ENCODE peak calls at places on chromosomes 4 and X, in six cellular contexts. Y, G, Z, C, W and F are unnamed samples.

GRCh38 chr4:140095694-140096482 is 58.1 kb downstream of the MAML3 start:
- DNase-seq in Y (peak), C (peak), Z (no peak), W (peak), G (peak), F (peak)

GRCh38 chr4:7774301-7775019 is 165.2 kb downstream of the AFAP1 start:
- DNase-seq in G (no peak), Z (no peak), Y (no peak), W (no peak), C (no peak), F (no peak)

GRCh38 chr4:114093221-114093715 is 113.8 kb upstream of the ARSJ start:
- DNase-seq in G (no peak), W (no peak), Z (no peak), Y (no peak), C (no peak), F (no peak)

GRCh38 chr4:159649237-159649636 is 546.4 kb downstream of the RAPGEF2 start:
- DNase-seq in W (no peak), G (no peak), Y (no peak), C (no peak), Z (no peak), F (no peak)

GRCh38 chr4:11914406-11914805 is 485.7 kb upstream of the HS3ST1 start:
- DNase-seq in C (no peak), G (no peak), Y (no peak), Z (peak), W (no peak), F (no peak)

GRCh38 chr4:4667643-4668081 is 125.8 kb upstream of the STX18 start:
- DNase-seq in C (no peak), W (no peak), Z (peak), G (no peak), Y (no peak), F (no peak)

GRCh38 chrX:19168609-19169008 is 46.3 kb upstream of the ADGRG2 start:
- DNase-seq in C (no peak), G (no peak), Z (no peak), Y (no peak), W (no peak), F (no peak)

GRCh38 chr4:184751585-184751956 is 17.7 kb upstream of the CENPU start:
- DNase-seq in Y (no peak), W (no peak), C (no peak), Z (no peak), G (no peak), F (no peak)

GRCh38 chr4:138734746-138735145 is 280.8 kb upstream of the NOCT start:
- DNase-seq in G (peak), W (no peak), C (no peak), Y (no peak), Z (no peak), F (peak)

GRCh38 chr4:65316534-65316933 is 353.8 kb downstream of the EPHA5 start:
- DNase-seq in W (no peak), Z (no peak), Y (no peak), G (no peak), C (no peak), F (no peak)

GRCh38 chr4:152946460-152946859 is 10.3 kb downstream of the FHDC1 start:
- DNase-seq in W (no peak), G (no peak), Y (no peak), Z (no peak), C (no peak), F (no peak)

GRCh38 chr4:96120206-96120605 is 280.3 kb downstream of the PDHA2 start:
- DNase-seq in W (no peak), Y (no peak), G (no peak), C (no peak), Z (no peak), F (no peak)

GRCh38 chr4:1777822-1778641 is 15.1 kb upstream of the FGFR3 start:
- DNase-seq in W (no peak), Y (no peak), Z (peak), G (peak), C (no peak), F (peak)

GRCh38 chrX:41350150-41350975 is 16.4 kb downstream of the DDX3X start:
- DNase-seq in W (no peak), G (peak), C (no peak), Z (no peak), Y (no peak), F (no peak)

GRCh38 chr4:78556655-78557054 is 5.1 kb downstream of the ANXA3 start:
- DNase-seq in G (no peak), W (no peak), Y (no peak), C (no peak), Z (no peak), F (no peak)

GRCh38 chrX:33336783-33337182 is 125.4 kb upstream of the DMD start:
- DNase-seq in Y (no peak), C (no peak), G (peak), W (no peak), Z (no peak), F (peak)

GRCh38 chrX:87571965-87572364 is 54.4 kb downstream of the KLHL4 start:
- DNase-seq in Z (no peak), G (peak), C (no peak), Y (no peak), W (no peak), F (no peak)

GRCh38 chr4:173546776-173547175 is 16.7 kb upstream of the HAND2 start:
- DNase-seq in C (no peak), W (no peak), Z (no peak), Y (no peak), G (no peak), F (no peak)